ENCODE peak calls at places on chromosomes 11 and 22, in five cellular contexts. E, J, X, O and N are unnamed samples.
A peak's percentile ranks its signal among the peaks of the same experiment; 100 is the strongest.

GRCh38 chr11:96015911-96016565 is 92.1 kb upstream of the MTMR2 start:
- DNase-seq in E (no peak), J (peak; percentile 65), X (no peak), O (peak; percentile 94), N (no peak)

GRCh38 chr11:114132944-114133394 is 73.5 kb downstream of the ZBTB16 start:
- DNase-seq in E (no peak), J (no peak), X (no peak), O (no peak), N (no peak)

GRCh38 chr11:2930705-2931415 is 1.6 kb upstream of the PHLDA2 start:
- DNase-seq in E (peak; percentile 90), J (no peak), X (peak; percentile 22), O (peak; percentile 92), N (peak; percentile 92)

GRCh38 chr11:119315139-119316016 is 1.6 kb downstream of the MCAM start:
- DNase-seq in E (no peak), J (peak; percentile 60), X (no peak), O (peak; percentile 92), N (peak; percentile 39)

GRCh38 chr11:130388607-130389205 is 39.7 kb downstream of the ADAMTS8 start:
- DNase-seq in E (no peak), J (peak; percentile 26), X (no peak), O (no peak), N (no peak)

GRCh38 chr11:48093795-48094642 is 113.7 kb downstream of the PTPRJ start:
- DNase-seq in E (no peak), J (no peak), X (no peak), O (no peak), N (peak; percentile 56)

GRCh38 chr11:108871152-108871551 is 206.3 kb downstream of the DDX10 start:
- DNase-seq in E (no peak), J (no peak), X (peak; percentile 30), O (peak; percentile 66), N (no peak)

GRCh38 chr11:2693851-2694261 is 5.9 kb downstream of the KCNQ1OT1 start:
- DNase-seq in E (no peak), J (no peak), X (no peak), O (peak; percentile 67), N (no peak)

GRCh38 chr11:3165152-3165705 is at the start of gene OSBPL5:
- DNase-seq in E (peak; percentile 83), J (peak; percentile 61), X (no peak), O (peak; percentile 18), N (peak; percentile 72)

GRCh38 chr22:40560551-40560950 is 76.0 kb downstream of the MRTFA start:
- DNase-seq in E (no peak), J (no peak), X (no peak), O (no peak), N (no peak)

GRCh38 chr11:123517559-123518364 is 87.7 kb downstream of the GRAMD1B start:
- DNase-seq in E (no peak), J (no peak), X (no peak), O (no peak), N (no peak)

GRCh38 chr11:134411887-134412507 is at the start of gene B3GAT1:
- DNase-seq in E (no peak), J (no peak), X (peak; percentile 25), O (no peak), N (no peak)

GRCh38 chr11:12496181-12497025 is 119.0 kb downstream of the PARVA start:
- DNase-seq in E (no peak), J (no peak), X (no peak), O (peak; percentile 84), N (no peak)

GRCh38 chr11:75767228-75767572 is 1.4 kb upstream of the DGAT2 start:
- DNase-seq in E (no peak), J (no peak), X (no peak), O (peak; percentile 70), N (peak; percentile 13)

GRCh38 chr11:12253843-12254281 is 123.5 kb upstream of the PARVA start:
- DNase-seq in E (no peak), J (no peak), X (no peak), O (no peak), N (peak; percentile 88)

GRCh38 chr11:122524532-122524882 is 131.0 kb upstream of the UBASH3B start:
- DNase-seq in E (no peak), J (no peak), X (no peak), O (peak; percentile 82), N (no peak)

GRCh38 chr11:11620966-11621880 is 582 bp downstream of the GALNT18 start:
- DNase-seq in E (peak; percentile 55), J (no peak), X (peak; percentile 31), O (no peak), N (peak; percentile 69)

GRCh38 chr11:129414144-129414876 is 38.7 kb downstream of the BARX2 start:
- DNase-seq in E (no peak), J (no peak), X (no peak), O (no peak), N (no peak)

GRCh38 chr22:50306753-50307749 is at the start of gene PLXNB2:
- DNase-seq in E (peak; percentile 89), J (peak; percentile 31), X (peak; percentile 71), O (peak; percentile 88), N (peak; percentile 84)

GRCh38 chr11:97702948-97703347 is 1313.1 kb downstream of the JRKL start:
- DNase-seq in E (no peak), J (no peak), X (no peak), O (no peak), N (no peak)

GRCh38 chr11:118052581-118053206 is 24.2 kb upstream of the TMPRSS4 start:
- DNase-seq in E (no peak), J (peak; percentile 14), X (no peak), O (no peak), N (no peak)

GRCh38 chr11:28107331-28107725 is 628 bp downstream of the KIF18A start:
- DNase-seq in E (no peak), J (no peak), X (no peak), O (peak; percentile 53), N (no peak)

GRCh38 chr22:42179616-42180015 is 49.0 kb upstream of the CYP2D6 start:
- DNase-seq in E (no peak), J (no peak), X (no peak), O (no peak), N (no peak)

GRCh38 chr22:42939941-42940653 is 74.9 kb downstream of the PACSIN2 start:
- DNase-seq in E (peak; percentile 66), J (no peak), X (no peak), O (peak; percentile 78), N (no peak)

GRCh38 chr22:38080847-38081635 is 2.9 kb downstream of the SLC16A8 start:
- DNase-seq in E (peak; percentile 55), J (no peak), X (peak; percentile 5), O (peak; percentile 53), N (peak; percentile 58)

GRCh38 chr11:116379185-116379828 is 393.5 kb downstream of the BUD13 start:
- DNase-seq in E (no peak), J (no peak), X (no peak), O (peak; percentile 46), N (no peak)

GRCh38 chr11:113935858-113936257 is 31.3 kb downstream of the HTR3B start:
- DNase-seq in E (no peak), J (no peak), X (no peak), O (no peak), N (no peak)

GRCh38 chr11:64787526-64788320 is 9.4 kb upstream of the SF1 start:
- DNase-seq in E (peak; percentile 78), J (peak; percentile 52), X (peak; percentile 17), O (peak; percentile 65), N (peak; percentile 71)

GRCh38 chr11:85685131-85685819 is 720 bp downstream of the CCDC89 start:
- DNase-seq in E (peak; percentile 48), J (no peak), X (no peak), O (no peak), N (no peak)

GRCh38 chr11:1083621-1084551 is 9.2 kb downstream of the MUC2 start:
- DNase-seq in E (peak; percentile 43), J (no peak), X (no peak), O (no peak), N (peak; percentile 39)

GRCh38 chr11:66317322-66317765 is 500 bp upstream of the CD248 start:
- DNase-seq in E (no peak), J (peak; percentile 78), X (no peak), O (peak; percentile 48), N (no peak)

GRCh38 chr11:61968758-61969390 is 1.4 kb upstream of the FTH1 start:
- DNase-seq in E (no peak), J (no peak), X (no peak), O (no peak), N (no peak)

GRCh38 chr11:11620251-11620965 is 1.4 kb downstream of the GALNT18 start:
- DNase-seq in E (peak; percentile 73), J (no peak), X (peak; percentile 41), O (peak; percentile 51), N (peak; percentile 68)